ENCODE peak calls at places on chromosomes 2 and 18, in six cellular contexts. H, V, I, A, X and W are unnamed samples.

GRCh38 chr2:139099721-139100120 is 319.5 kb upstream of the NXPH2 start:
- DNase-seq in X (no peak), A (no peak), I (no peak), H (no peak), V (no peak), W (no peak)

GRCh38 chr2:2571301-2572198 is 240.5 kb upstream of the MYT1L start:
- DNase-seq in X (no peak), H (no peak), I (peak), V (no peak), A (no peak), W (no peak)

GRCh38 chr18:46053368-46054095 is 18.5 kb downstream of the PSTPIP2 start:
- DNase-seq in H (no peak), I (no peak), X (no peak), V (no peak), A (no peak), W (peak)

GRCh38 chr18:22560283-22560627 is 142.5 kb upstream of the CTAGE1 start:
- DNase-seq in H (no peak), A (no peak), V (no peak), X (no peak), I (no peak), W (no peak)

GRCh38 chr2:239249781-239250180 is 151.0 kb downstream of the HDAC4 start:
- DNase-seq in X (peak), H (no peak), V (no peak), I (no peak), A (no peak), W (peak)

GRCh38 chr2:226118471-226119429 is 680.9 kb downstream of the IRS1 start:
- DNase-seq in H (no peak), V (peak), I (no peak), A (no peak), X (peak), W (peak)

GRCh38 chr2:207777124-207777523 is 7.4 kb upstream of the FZD5 start:
- DNase-seq in X (no peak), A (no peak), H (no peak), I (no peak), V (no peak), W (no peak)

GRCh38 chr2:200773083-200773482 is 38.6 kb upstream of the BZW1 start:
- DNase-seq in A (no peak), I (no peak), V (no peak), H (no peak), X (no peak), W (no peak)

GRCh38 chr2:20430461-20431302 is 16.2 kb upstream of the RHOB start:
- DNase-seq in I (no peak), V (no peak), H (no peak), X (no peak), A (no peak), W (no peak)
- H3K27ac ChIP-seq in I (no peak), V (no peak), H (no peak), X (no peak), A (no peak), W (no peak)

DNA sequence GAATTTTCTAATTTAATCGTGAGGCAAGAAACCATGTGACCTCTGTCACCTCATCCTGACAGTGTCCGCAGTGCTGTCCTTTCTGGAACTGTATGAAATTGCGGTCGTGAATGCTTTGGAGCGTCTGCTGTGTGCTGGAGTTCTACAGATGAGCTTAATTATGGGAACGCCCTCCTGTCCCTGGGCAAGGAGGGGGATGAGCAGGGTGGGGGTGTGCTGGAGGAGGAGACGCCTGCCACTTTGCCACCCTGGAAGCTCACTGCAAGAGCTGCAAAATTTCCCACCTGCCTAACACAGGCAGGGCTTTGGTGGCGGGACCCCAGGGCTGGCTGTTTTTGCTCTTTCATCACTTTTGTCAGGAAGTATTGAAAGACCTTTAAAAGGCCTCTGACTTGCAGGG is 6.5 kb downstream of the LPIN1 start:
- DNase-seq in H (no peak), X (no peak), V (peak), I (no peak), A (no peak), W (no peak)
- H3K27ac ChIP-seq in H (peak), X (no peak), V (peak), I (peak), A (no peak), W (no peak)

GRCh38 chr2:203021986-203022385 is 7.3 kb downstream of the NBEAL1 start:
- DNase-seq in X (peak), H (no peak), A (no peak), V (no peak), I (no peak), W (peak)

GRCh38 chr2:203019142-203019541 is 4.5 kb downstream of the NBEAL1 start:
- DNase-seq in V (no peak), H (no peak), A (no peak), X (no peak), I (no peak), W (no peak)

GRCh38 chr2:203018181-203018580 is 3.5 kb downstream of the NBEAL1 start:
- DNase-seq in X (no peak), A (no peak), H (no peak), V (no peak), I (no peak), W (peak)

GRCh38 chr2:203014456-203015199 is at the start of gene NBEAL1:
- DNase-seq in V (peak), H (peak), I (peak), X (peak), A (peak), W (peak)

DNA sequence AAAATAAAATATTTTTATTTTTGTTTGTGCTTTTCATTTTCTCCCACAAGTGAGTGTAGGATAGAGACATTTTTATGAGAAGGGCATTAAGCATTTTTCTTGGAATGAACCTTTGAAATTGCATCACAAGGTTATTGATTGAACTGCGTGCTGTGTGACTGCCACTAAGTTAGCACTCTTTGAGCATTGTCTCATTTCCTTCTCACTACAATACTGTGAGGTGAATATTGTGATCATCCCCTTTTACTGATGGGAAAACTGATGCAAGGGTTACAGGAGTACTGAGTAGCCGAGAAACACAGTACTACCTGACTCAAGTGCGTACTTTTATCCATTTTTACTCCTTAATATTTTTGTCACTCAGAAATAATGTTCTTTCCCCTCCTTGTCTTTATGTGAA is 2.0 kb downstream of the NBEAL1 start:
- DNase-seq in A (no peak), I (no peak), V (no peak), H (no peak), X (no peak), W (no peak)
- H3K27ac ChIP-seq in A (no peak), I (no peak), V (peak), H (no peak), X (no peak), W (no peak)

GRCh38 chr2:133240505-133241230 is 327.6 kb downstream of the NCKAP5 start:
- DNase-seq in I (no peak), V (no peak), X (no peak), H (no peak), A (no peak), W (no peak)

GRCh38 chr2:133235959-133236358 is 332.3 kb downstream of the NCKAP5 start:
- DNase-seq in H (no peak), X (no peak), I (no peak), V (no peak), A (no peak), W (peak)

GRCh38 chr2:133241231-133241575 is 327.1 kb downstream of the NCKAP5 start:
- DNase-seq in V (no peak), H (no peak), X (peak), I (no peak), A (no peak), W (peak)
- H3K27ac ChIP-seq in V (no peak), H (no peak), X (peak), I (no peak), A (no peak), W (peak)

GRCh38 chr2:229410312-229410711 is 139.2 kb upstream of the PID1 start:
- DNase-seq in V (no peak), H (no peak), A (no peak), I (no peak), X (no peak), W (no peak)

GRCh38 chr2:229409751-229410181 is 138.7 kb upstream of the PID1 start:
- DNase-seq in A (no peak), I (no peak), H (no peak), X (no peak), V (no peak), W (peak)

GRCh38 chr2:229408982-229409381 is 137.9 kb upstream of the PID1 start:
- DNase-seq in X (no peak), H (no peak), I (no peak), A (no peak), V (no peak), W (no peak)

GRCh38 chr2:229407170-229407569 is 136.1 kb upstream of the PID1 start:
- DNase-seq in X (peak), A (no peak), V (peak), I (no peak), H (no peak), W (peak)

DNA sequence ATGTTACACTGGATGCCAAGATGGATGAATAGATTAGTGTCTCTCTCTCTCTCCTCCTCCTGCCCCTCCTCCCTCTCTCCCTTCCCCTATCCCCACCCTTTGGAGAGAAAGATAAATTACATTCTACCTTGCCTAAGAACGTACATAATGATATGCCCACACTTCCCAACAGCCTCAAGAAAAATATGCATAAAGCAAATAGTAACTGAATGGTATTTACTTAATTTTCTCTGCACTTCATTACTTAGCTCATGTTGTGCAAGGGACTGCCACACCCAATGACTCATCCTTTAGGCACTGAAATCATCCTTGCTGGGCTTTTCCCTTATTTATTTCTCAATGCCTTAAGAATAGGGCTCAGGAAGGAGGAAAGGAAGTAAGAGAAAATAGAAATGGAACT is 137.3 kb upstream of the PID1 start:
- DNase-seq in V (peak), A (no peak), I (no peak), X (peak), H (no peak), W (peak)
- H3K27ac ChIP-seq in V (peak), A (no peak), I (no peak), X (peak), H (no peak), W (peak)

DNA sequence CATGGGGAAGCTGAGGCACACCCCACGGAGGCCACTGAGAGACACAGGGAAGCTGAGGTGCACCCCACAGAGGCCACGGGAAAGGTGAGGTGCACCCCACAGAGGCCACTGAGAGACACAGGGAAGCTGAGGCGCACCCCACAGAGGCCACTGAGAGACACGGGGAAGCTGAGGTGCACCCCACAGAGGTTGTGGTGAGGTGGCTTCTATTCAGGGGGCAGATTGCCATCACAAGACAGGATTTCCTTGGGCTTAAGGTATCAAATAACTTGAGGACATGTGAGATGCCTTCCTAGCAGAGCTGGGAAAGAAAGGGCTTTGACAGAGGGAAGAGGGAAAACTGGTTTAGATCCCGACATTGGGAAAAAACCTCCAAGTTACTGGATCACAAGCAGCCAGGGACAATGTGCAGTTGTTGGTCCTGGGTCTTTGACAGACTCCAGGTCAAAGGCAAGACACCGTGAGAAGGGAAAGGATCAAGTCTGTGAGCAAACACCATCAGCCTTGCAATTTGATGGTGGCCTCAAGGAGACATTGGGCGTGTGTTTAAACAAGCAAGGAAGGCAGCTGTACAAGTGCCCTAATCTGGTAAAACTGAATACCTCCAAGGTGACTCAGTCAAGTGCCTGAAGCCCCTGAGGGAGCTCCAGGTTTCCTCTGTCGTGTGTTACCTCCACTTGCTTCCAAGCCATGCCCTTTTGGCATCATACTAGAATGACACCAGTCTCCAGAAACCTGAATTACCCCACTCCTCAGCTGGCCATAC is 133.2 kb upstream of the EPAS1 start:
- DNase-seq in A (no peak), I (no peak), H (no peak), V (no peak), X (no peak), W (peak)
- H3K27ac ChIP-seq in A (no peak), I (no peak), H (no peak), V (no peak), X (peak), W (peak)

DNA sequence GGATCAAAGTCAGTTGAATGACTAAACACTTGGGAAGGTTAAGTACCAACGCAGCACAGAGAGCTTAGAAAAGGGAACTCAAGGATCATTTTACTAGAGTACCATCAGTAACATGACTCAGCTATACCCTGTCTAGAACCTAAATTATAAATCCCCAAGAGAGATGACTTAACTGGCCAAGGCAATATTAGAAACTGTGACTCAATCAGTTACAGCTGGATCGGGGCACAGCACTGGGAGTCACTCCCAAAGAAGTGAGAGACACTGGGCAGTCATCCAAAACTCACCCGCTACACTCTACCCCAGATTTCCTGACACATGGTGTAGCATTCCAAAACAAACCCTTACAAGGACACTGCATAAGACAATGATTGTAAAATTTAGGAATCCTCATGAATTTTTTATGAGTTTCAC is 17.7 kb downstream of the IWS1 start:
- DNase-seq in V (peak), H (no peak), I (no peak), X (peak), A (no peak), W (peak)
- H3K27ac ChIP-seq in V (no peak), H (no peak), I (no peak), X (peak), A (no peak), W (peak)

GRCh38 chr18:770583-770961 is 41.5 kb downstream of the YES1 start:
- DNase-seq in V (no peak), H (no peak), A (no peak), X (no peak), I (no peak), W (no peak)
- H3K27ac ChIP-seq in V (no peak), H (no peak), A (no peak), X (no peak), I (no peak), W (no peak)

DNA sequence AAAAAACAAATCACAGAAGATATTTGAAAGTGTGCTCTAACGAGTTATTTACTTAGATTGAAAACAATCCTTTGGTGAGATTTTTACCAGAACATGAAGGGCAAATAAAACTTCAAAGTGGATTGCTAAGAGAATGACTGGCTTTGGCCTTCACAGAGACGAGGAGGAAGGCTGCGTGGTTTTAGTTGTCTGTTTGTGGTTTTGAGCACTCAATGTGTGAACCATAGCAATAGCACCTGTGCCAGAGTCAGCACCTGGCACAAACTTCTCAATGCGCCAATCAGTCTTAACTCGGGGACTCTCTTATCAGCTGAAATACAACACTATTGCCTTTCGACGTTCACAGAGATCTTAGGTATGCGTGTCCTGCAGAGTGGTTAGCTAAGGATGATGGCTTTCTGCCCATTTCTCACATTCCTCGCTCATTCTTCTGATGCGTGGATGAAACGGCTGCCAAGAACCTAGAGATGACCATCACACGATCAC is 70.0 kb downstream of the MBP start:
- DNase-seq in V (no peak), H (peak), X (peak), A (no peak), I (peak), W (peak)
- H3K27ac ChIP-seq in V (no peak), H (peak), X (peak), A (no peak), I (peak), W (no peak)